ENCODE peak calls at places on chromosome 9, in four cellular contexts. One of them, this sample, is unnamed.

GRCh38 chr9:104895572-104895971 is 32.4 kb downstream of the ABCA1 start:
- DNase-seq in A549: no peak
- DNase-seq in IMR-90: peak; percentile 90
- DNase-seq in HepG2: no peak
- DNase-seq in this sample: no peak

GRCh38 chr9:107226431-107226830 is 56.6 kb upstream of the RAD23B start:
- DNase-seq in A549: no peak
- DNase-seq in HepG2: no peak
- DNase-seq in IMR-90: no peak
- DNase-seq in this sample: peak; percentile 47

GRCh38 chr9:36053971-36054370 is 17.3 kb downstream of the RECK start:
- DNase-seq in IMR-90: no peak
- DNase-seq in HepG2: peak; percentile 16
- DNase-seq in A549: no peak
- DNase-seq in this sample: no peak

GRCh38 chr9:12065050-12065449 is 628.1 kb upstream of the TYRP1 start:
- DNase-seq in IMR-90: no peak
- DNase-seq in A549: no peak
- DNase-seq in HepG2: no peak
- DNase-seq in this sample: no peak

GRCh38 chr9:126377521-126377920 is 50.9 kb downstream of the MVB12B start:
- DNase-seq in HepG2: no peak
- DNase-seq in A549: no peak
- DNase-seq in IMR-90: no peak
- DNase-seq in this sample: no peak

GRCh38 chr9:83617299-83617698 is 5.6 kb upstream of the IDNK start:
- DNase-seq in IMR-90: no peak
- DNase-seq in A549: no peak
- DNase-seq in HepG2: no peak
- DNase-seq in this sample: no peak

GRCh38 chr9:95131023-95131943 is 186.2 kb downstream of the FANCC start:
- DNase-seq in HepG2: peak; percentile 33
- DNase-seq in IMR-90: peak; percentile 60
- DNase-seq in A549: peak; percentile 72
- DNase-seq in this sample: peak; percentile 69

GRCh38 chr9:35548571-35548970 is 56.5 kb upstream of the TESK1 start:
- DNase-seq in A549: no peak
- DNase-seq in IMR-90: peak; percentile 44
- DNase-seq in HepG2: no peak
- DNase-seq in this sample: no peak

GRCh38 chr9:93603906-93604326 is 27.5 kb downstream of the PHF2 start:
- DNase-seq in HepG2: no peak
- DNase-seq in IMR-90: no peak
- DNase-seq in A549: no peak
- DNase-seq in this sample: no peak

GRCh38 chr9:78189461-78189860 is 46.4 kb upstream of the CEP78 start:
- DNase-seq in A549: no peak
- DNase-seq in IMR-90: no peak
- DNase-seq in HepG2: no peak
- DNase-seq in this sample: no peak

GRCh38 chr9:89059925-89060506 is 68.7 kb downstream of the S1PR3 start:
- DNase-seq in HepG2: no peak
- DNase-seq in A549: no peak
- DNase-seq in IMR-90: no peak
- DNase-seq in this sample: no peak

GRCh38 chr9:78167356-78167755 is 68.5 kb upstream of the CEP78 start:
- DNase-seq in IMR-90: no peak
- DNase-seq in A549: no peak
- DNase-seq in HepG2: no peak
- DNase-seq in this sample: no peak

GRCh38 chr9:10875752-10876151 is 262.9 kb upstream of the PTPRD start:
- DNase-seq in A549: no peak
- DNase-seq in IMR-90: no peak
- DNase-seq in HepG2: no peak
- DNase-seq in this sample: no peak

GRCh38 chr9:91186311-91187101 is 175.2 kb downstream of the AUH start:
- DNase-seq in A549: no peak
- DNase-seq in IMR-90: peak; percentile 63
- DNase-seq in HepG2: no peak
- DNase-seq in this sample: no peak

GRCh38 chr9:107102011-107102410 is 181.1 kb upstream of the RAD23B start:
- DNase-seq in IMR-90: no peak
- DNase-seq in A549: no peak
- DNase-seq in HepG2: no peak
- DNase-seq in this sample: no peak

GRCh38 chr9:10007356-10007755 is 605.4 kb downstream of the PTPRD start:
- DNase-seq in HepG2: no peak
- DNase-seq in IMR-90: no peak
- DNase-seq in A549: no peak
- DNase-seq in this sample: no peak

GRCh38 chr9:92964981-92965758 is 17.8 kb downstream of the FGD3 start:
- DNase-seq in A549: no peak
- DNase-seq in HepG2: no peak
- DNase-seq in IMR-90: no peak
- DNase-seq in this sample: no peak

GRCh38 chr9:107875571-107875980 is 386.0 kb upstream of the KLF4 start:
- DNase-seq in HepG2: no peak
- DNase-seq in A549: no peak
- DNase-seq in IMR-90: no peak
- DNase-seq in this sample: no peak

GRCh38 chr9:91162311-91162710 is 199.4 kb downstream of the AUH start:
- DNase-seq in HepG2: no peak
- DNase-seq in A549: no peak
- DNase-seq in IMR-90: peak; percentile 65
- DNase-seq in this sample: no peak

GRCh38 chr9:5910413-5911057 is 19.8 kb downstream of the MLANA start:
- DNase-seq in A549: no peak
- DNase-seq in IMR-90: no peak
- DNase-seq in HepG2: no peak
- DNase-seq in this sample: no peak

GRCh38 chr9:124741149-124741548 is 30.0 kb downstream of the NR6A1 start:
- DNase-seq in A549: no peak
- DNase-seq in HepG2: no peak
- DNase-seq in IMR-90: no peak
- DNase-seq in this sample: no peak

GRCh38 chr9:135037521-135038250 is 49.8 kb upstream of the OLFM1 start:
- DNase-seq in IMR-90: no peak
- DNase-seq in HepG2: no peak
- DNase-seq in A549: no peak
- DNase-seq in this sample: no peak

GRCh38 chr9:36632892-36633291 is 60.2 kb downstream of the MELK start:
- DNase-seq in HepG2: peak; percentile 15
- DNase-seq in A549: peak; percentile 25
- DNase-seq in IMR-90: peak; percentile 51
- DNase-seq in this sample: peak; percentile 36

GRCh38 chr9:40884072-40884901 is 244.2 kb downstream of the FOXD4L6 start:
- DNase-seq in A549: no peak
- DNase-seq in IMR-90: no peak
- DNase-seq in HepG2: no peak
- DNase-seq in this sample: peak; percentile 2
- TF ChIP-seq MAFK in A549: no peak
- TF ChIP-seq MAFK in IMR-90: no peak
- TF ChIP-seq MAFK in HepG2: no peak
- TF ChIP-seq MAFK in this sample: no peak

DNA sequence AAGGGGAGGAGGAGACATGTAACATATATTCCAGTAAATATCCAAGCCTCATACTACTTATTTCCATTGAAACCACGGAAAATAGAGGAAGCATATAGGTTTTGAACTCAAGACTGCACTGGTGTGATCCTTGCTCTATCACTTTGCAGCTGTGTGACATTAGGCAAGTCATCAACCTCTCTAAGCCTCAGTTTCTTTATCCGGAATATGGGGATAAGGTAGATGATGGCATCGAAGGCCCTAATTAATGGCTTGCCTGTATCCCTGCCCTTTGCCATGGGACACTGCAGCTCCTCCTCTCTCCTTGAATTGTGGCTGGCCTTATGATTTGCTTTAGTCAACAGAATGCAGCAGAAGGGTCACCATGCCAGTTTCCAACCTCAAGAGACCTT is 6.9 kb downstream of the SHB start:
- DNase-seq in A549: no peak
- DNase-seq in IMR-90: no peak
- DNase-seq in HepG2: no peak
- DNase-seq in this sample: no peak
- TF ChIP-seq MAFK in A549: no peak
- TF ChIP-seq MAFK in IMR-90: no peak
- TF ChIP-seq MAFK in HepG2: no peak
- TF ChIP-seq MAFK in this sample: no peak

GRCh38 chr9:79256691-79257213 is 315.0 kb upstream of the TLE4 start:
- DNase-seq in IMR-90: peak; percentile 43
- DNase-seq in A549: no peak
- DNase-seq in HepG2: no peak
- DNase-seq in this sample: no peak
- TF ChIP-seq MAFK in IMR-90: no peak
- TF ChIP-seq MAFK in A549: no peak
- TF ChIP-seq MAFK in HepG2: no peak
- TF ChIP-seq MAFK in this sample: no peak

GRCh38 chr9:71885467-71885866 is 25.5 kb downstream of the ABHD17B start:
- DNase-seq in A549: no peak
- DNase-seq in HepG2: no peak
- DNase-seq in IMR-90: no peak
- DNase-seq in this sample: no peak
- TF ChIP-seq MAFK in A549: no peak
- TF ChIP-seq MAFK in HepG2: no peak
- TF ChIP-seq MAFK in IMR-90: no peak
- TF ChIP-seq MAFK in this sample: no peak